ENCODE peak calls at places on chromosome 4, in ten cellular contexts. L is AG09309; Y is PC-3; F is Peyer's patch; Q is fibroblast of lung; U is mucosa of descending colon; P is dorsolateral prefrontal cortex; I is transverse colon; W is CD4-positive, alpha-beta T cell; A is astrocyte. D is an unnamed sample.
A peak's percentile ranks its signal among the peaks of the same experiment; 100 is the strongest.

GRCh38 chr4:122003335-122003734 is 51.5 kb upstream of the TRPC3 start:
- DNase-seq in I (peak; percentile 48), P (no peak), U (peak; percentile 86), A (no peak), Q (no peak), L (no peak), Y (peak; percentile 44), F (peak; percentile 53), W (no peak), D (peak; percentile 17)

GRCh38 chr4:148173397-148174017 is 268.7 kb downstream of the NR3C2 start:
- DNase-seq in Y (peak; percentile 38), P (no peak), L (no peak), I (peak; percentile 22), A (no peak), W (no peak), F (peak; percentile 70), Q (peak; percentile 18), U (no peak), D (no peak)

GRCh38 chr4:185591679-185592141 is 56.4 kb upstream of the PDLIM3 start:
- DNase-seq in A (peak; percentile 61), W (no peak), F (no peak), P (no peak), Q (peak; percentile 11), Y (peak; percentile 22), U (no peak), L (no peak), I (no peak), D (no peak)

GRCh38 chr4:40576651-40577480 is 52.8 kb downstream of the RBM47 start:
- DNase-seq in Y (peak; percentile 88), A (peak; percentile 95), F (peak; percentile 87), I (peak; percentile 82), W (no peak), P (peak; percentile 56), L (peak; percentile 50), U (peak; percentile 85), Q (peak; percentile 84), D (no peak)

GRCh38 chr4:68599150-68599549 is 23.0 kb upstream of the UGT2B17 start:
- DNase-seq in A (no peak), W (no peak), F (no peak), I (no peak), Y (peak; percentile 75), P (no peak), Q (no peak), L (no peak), U (no peak), D (no peak)

GRCh38 chr4:53713767-53714166 is 122.5 kb upstream of the LNX1 start:
- DNase-seq in I (no peak), P (no peak), U (no peak), A (no peak), L (no peak), W (no peak), Q (no peak), F (no peak), Y (no peak), D (no peak)

GRCh38 chr4:152283806-152284470 is 252.0 kb downstream of the FBXW7 start:
- DNase-seq in A (peak; percentile 50), Y (peak; percentile 20), L (no peak), W (no peak), Q (no peak), I (no peak), F (no peak), U (no peak), P (no peak), D (no peak)

GRCh38 chr4:141127884-141128283 is 5.4 kb downstream of the RNF150 start:
- DNase-seq in Y (no peak), Q (no peak), P (no peak), F (no peak), I (no peak), W (no peak), L (no peak), U (no peak), A (peak; percentile 38), D (no peak)

GRCh38 chr4:85147481-85148076 is 181.1 kb upstream of the WDFY3 start:
- DNase-seq in U (peak; percentile 64), A (peak; percentile 35), L (peak; percentile 28), P (peak; percentile 56), Q (peak; percentile 79), Y (peak; percentile 68), F (peak; percentile 76), I (peak; percentile 24), W (no peak), D (peak; percentile 24)

GRCh38 chr4:5143940-5144339 is 92.7 kb downstream of the STK32B start:
- DNase-seq in Y (no peak), Q (no peak), U (no peak), P (no peak), I (no peak), A (no peak), L (no peak), F (no peak), W (no peak), D (no peak)

DNA sequence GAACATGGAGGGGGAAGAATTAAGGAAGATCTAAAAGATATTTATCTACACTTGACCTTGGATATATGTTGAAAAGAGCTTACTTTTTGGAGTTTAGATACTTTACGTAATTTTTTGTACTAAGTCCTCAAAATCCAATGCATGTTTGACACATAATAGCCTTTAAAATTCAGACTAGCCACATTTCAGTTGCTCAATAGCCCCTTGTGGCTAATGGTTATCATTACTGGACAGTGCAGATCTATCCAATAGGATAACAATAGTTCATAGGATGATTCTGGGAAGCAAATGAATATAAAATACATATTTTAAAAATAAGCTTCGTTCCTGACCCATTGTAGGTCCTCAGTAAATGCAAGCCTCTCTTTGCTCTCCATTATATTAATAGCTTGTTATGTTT is 13.8 kb downstream of the AP1AR start:
- DNase-seq in Y (peak; percentile 9), F (no peak), Q (peak; percentile 30), A (no peak), L (no peak), U (no peak), I (no peak), P (no peak), W (no peak), D (no peak)
- TF ChIP-seq CTCF in Y (no peak), F (no peak), Q (peak; percentile 8), A (peak; percentile 11), L (no peak), U (no peak), I (no peak), P (no peak), W (no peak), D (peak; percentile 49)

DNA sequence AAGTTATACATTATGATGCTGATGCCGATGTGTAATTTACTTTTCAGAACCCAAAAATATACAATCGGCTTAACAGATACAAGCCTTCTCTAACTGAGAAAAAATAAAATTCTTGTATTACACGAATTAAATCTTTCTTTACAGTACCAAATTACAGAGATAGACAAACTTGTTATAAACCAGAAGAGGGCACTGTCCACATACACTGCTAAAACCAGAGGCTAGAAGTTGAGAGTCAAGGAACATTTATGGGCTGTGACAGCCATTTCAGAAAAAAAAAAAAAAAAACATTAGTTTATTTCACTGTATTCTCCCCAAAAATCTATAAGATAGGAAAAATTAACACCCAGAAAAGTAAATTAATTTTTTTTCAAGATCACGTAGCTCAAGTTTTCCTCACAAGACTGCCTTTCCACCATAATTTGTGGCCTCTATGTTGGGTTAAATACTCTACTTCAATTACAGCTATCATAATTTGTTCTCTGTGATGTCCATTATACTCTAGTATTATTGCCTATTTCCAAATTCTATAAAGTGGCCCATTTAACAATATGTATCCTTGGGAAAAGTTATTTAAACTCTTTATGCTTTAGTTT is 12.0 kb downstream of the EREG start:
- DNase-seq in P (no peak), A (peak; percentile 41), Q (peak; percentile 90), L (peak; percentile 41), I (no peak), Y (peak; percentile 60), F (no peak), W (no peak), U (peak; percentile 24), D (no peak)
- TF ChIP-seq CTCF in P (peak; percentile 55), A (peak; percentile 55), Q (peak; percentile 54), L (peak; percentile 65), I (peak; percentile 55), Y (peak; percentile 71), F (peak; percentile 59), W (peak; percentile 79), U (peak; percentile 13), D (peak; percentile 46)

DNA sequence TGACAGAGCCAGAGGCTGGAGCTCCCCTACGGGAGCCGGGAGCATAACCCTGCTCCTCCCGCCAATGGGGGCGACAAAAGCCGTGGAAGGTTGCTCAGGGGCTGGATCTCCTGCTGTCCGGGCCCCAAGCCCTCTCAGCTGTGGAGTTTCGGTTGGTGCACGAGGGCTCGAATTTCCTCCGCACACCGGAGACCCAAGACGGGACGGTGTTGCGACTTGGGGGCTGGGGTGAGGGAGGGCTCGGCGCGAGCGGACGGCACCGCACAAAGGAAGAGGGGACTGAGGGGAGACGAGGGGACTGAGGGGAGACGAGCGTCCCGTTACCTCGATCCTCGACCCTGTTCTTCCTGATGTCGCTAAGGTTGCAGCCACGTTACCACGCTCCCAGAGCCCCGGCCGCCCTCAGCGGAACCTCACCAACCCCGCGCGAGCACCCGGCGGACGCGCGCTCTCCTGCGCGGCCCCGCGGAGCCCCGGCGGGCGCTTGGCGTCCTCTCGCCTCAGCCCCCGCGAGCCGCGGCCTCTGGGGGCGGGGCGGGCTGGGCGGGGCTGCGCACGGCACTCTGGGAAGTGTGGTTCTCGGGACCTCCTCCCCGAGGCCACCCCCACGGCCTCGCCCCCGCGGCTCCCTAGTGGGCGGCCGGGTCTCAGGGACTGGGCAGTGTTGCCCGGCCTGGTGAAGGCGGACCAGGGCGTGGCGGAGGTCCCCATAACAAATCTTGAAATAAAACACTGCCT is at the start of gene KLHL8:
- DNase-seq in Y (peak; percentile 88), Q (peak; percentile 79), L (no peak), U (peak; percentile 86), I (peak; percentile 90), A (peak; percentile 64), F (peak; percentile 92), W (peak; percentile 73), P (peak; percentile 83), D (peak; percentile 91)
- TF ChIP-seq CTCF in Y (no peak), Q (no peak), L (peak; percentile 13), U (no peak), I (no peak), A (no peak), F (no peak), W (no peak), P (no peak), D (no peak)

GRCh38 chr4:79284893-79285292 is 41.0 kb downstream of the NAA11 start:
- DNase-seq in W (no peak), A (no peak), L (no peak), I (no peak), Q (peak; percentile 5), P (no peak), Y (no peak), F (no peak), U (no peak), D (no peak)
- TF ChIP-seq CTCF in W (no peak), A (no peak), L (no peak), I (no peak), Q (no peak), P (no peak), Y (no peak), F (no peak), U (no peak), D (no peak)

DNA sequence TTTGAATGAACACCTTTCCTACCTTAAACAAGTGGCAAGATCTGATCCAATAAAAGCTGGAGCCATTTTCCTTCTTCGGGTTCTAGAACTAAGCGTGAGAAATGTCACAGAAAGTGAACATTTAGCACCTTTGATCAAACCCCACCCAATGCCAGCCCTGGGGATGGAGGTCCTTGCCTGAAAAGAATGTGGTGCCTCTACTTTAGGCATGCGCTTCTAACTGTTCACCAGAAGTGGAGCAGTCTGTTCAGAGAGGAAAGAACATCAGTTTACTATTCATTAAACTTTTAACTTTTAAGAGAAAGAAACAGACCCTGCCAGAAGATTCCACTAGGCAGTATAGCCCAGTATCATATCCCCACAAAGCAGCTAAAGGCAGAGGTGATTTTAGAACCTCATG is 75.9 kb downstream of the INTS12 start:
- DNase-seq in Q (no peak), F (no peak), P (no peak), L (no peak), Y (no peak), W (no peak), U (no peak), A (no peak), I (no peak), D (no peak)
- TF ChIP-seq CTCF in Q (no peak), F (no peak), P (no peak), L (no peak), Y (no peak), W (no peak), U (no peak), A (no peak), I (no peak), D (no peak)

D was measured in glutamatergic neuron.